ENCODE peak calls at places on chromosomes 13 and 19, in four cellular contexts. M is activated CD4-positive, alpha-beta T cell treated with anti-CD3 and anti-CD28 coated beads, Interleukin-2, amount 50 U/mL, for 1 hour; C is NCI-H748 treated with DMSO at 0.1 percent for 48 hours; I is NCI-H1436 treated with DMSO at 0.1 percent for 48 hours. L is an unnamed sample.

GRCh38 chr13:98524391-98524790 is 52.5 kb downstream of the STK24 start:
- DNase-seq in C (no peak), I (no peak), M (peak; percentile 43), L (no peak)

GRCh38 chr13:25633108-25633507 is 261.3 kb downstream of the ATP8A2 start:
- DNase-seq in C (no peak), I (no peak), M (no peak), L (no peak)

GRCh38 chr19:1355258-1355973 is 28.3 kb upstream of the NDUFS7 start:
- DNase-seq in C (no peak), M (no peak), I (no peak), L (no peak)

GRCh38 chr19:39341122-39341719 is 1.0 kb upstream of the SAMD4B start:
- DNase-seq in M (no peak), C (no peak), I (no peak), L (no peak)

GRCh38 chr13:99403458-99403971 is 96.3 kb upstream of the GPR183 start:
- DNase-seq in M (no peak), I (no peak), C (no peak), L (no peak)

GRCh38 chr19:3986260-3987041 is 1.2 kb upstream of the EEF2 start:
- DNase-seq in M (peak; percentile 53), I (peak; percentile 82), C (peak; percentile 90), L (peak; percentile 65)

GRCh38 chr13:35824825-35825224 is 306.4 kb downstream of the DCLK1 start:
- DNase-seq in I (no peak), M (no peak), C (no peak), L (no peak)

GRCh38 chr19:28482221-28482620 is 730.7 kb downstream of the UQCRFS1 start:
- DNase-seq in M (no peak), C (no peak), I (peak; percentile 40), L (no peak)

GRCh38 chr19:45474941-45475516 is 7.2 kb downstream of the FOSB start:
- DNase-seq in M (peak; percentile 54), I (no peak), C (no peak), L (no peak)

GRCh38 chr13:31053098-31053497 is 108.6 kb downstream of the HSPH1 start:
- DNase-seq in M (no peak), I (no peak), C (no peak), L (no peak)

GRCh38 chr19:4300589-4300988 is 1.6 kb downstream of the TMIGD2 start:
- DNase-seq in I (no peak), C (no peak), M (no peak), L (no peak)

L was measured in activated naive CD8-positive, alpha-beta T cell treated with anti-CD3 and anti-CD28 coated beads, Interleukin-2, amount 10 ng/mL, durations not matched to agents 7 days and 5 days.